ENCODE peak calls at places on chromosome 1, in four cellular contexts. X is NCI-H524, I is endodermal cell, Z is spleen. P is an unnamed sample.

GRCh38 chr1:117093091-117093534 is 28.4 kb downstream of the TRIM45 start:
- DNase-seq in X (peak; percentile 17), I (peak; percentile 59), Z (no peak), P (no peak)

GRCh38 chr1:96409087-96409486 is 312.5 kb upstream of the PTBP2 start:
- DNase-seq in X (no peak), Z (no peak), I (no peak), P (no peak)

GRCh38 chr1:5939268-5940060 is 52.8 kb downstream of the NPHP4 start:
- DNase-seq in Z (no peak), X (no peak), I (no peak), P (no peak)

GRCh38 chr1:83545450-83545849 is 453.5 kb downstream of the TTLL7 start:
- DNase-seq in I (peak; percentile 55), X (no peak), Z (no peak), P (no peak)

GRCh38 chr1:247317702-247318101 is 14.0 kb downstream of the ZNF496 start:
- DNase-seq in X (no peak), Z (no peak), I (no peak), P (no peak)

GRCh38 chr1:55420866-55421265 is 205.7 kb upstream of the USP24 start:
- DNase-seq in Z (no peak), I (no peak), X (peak; percentile 4), P (no peak)

GRCh38 chr1:116194592-116194991 is 83.4 kb downstream of the MAB21L3 start:
- DNase-seq in I (no peak), X (no peak), Z (no peak), P (no peak)

GRCh38 chr1:230071316-230071715 is 4.3 kb downstream of the GALNT2 start:
- DNase-seq in X (no peak), I (peak; percentile 42), Z (no peak), P (no peak)

GRCh38 chr1:218613105-218613504 is 268.0 kb downstream of the TGFB2 start:
- DNase-seq in I (no peak), X (no peak), Z (no peak), P (no peak)

GRCh38 chr1:203478986-203479385 is 3.4 kb downstream of the PRELP start:
- DNase-seq in I (no peak), Z (no peak), X (no peak), P (no peak)

GRCh38 chr1:188672153-188672552 is 1805.5 kb downstream of the BRINP3 start:
- DNase-seq in Z (no peak), I (no peak), X (no peak), P (no peak)

GRCh38 chr1:36516372-36517018 is 33.8 kb upstream of the CSF3R start:
- DNase-seq in I (peak; percentile 85), Z (peak; percentile 90), X (peak; percentile 70), P (peak; percentile 79)

GRCh38 chr1:187551061-187551460 is 722.3 kb downstream of the PLA2G4A start:
- DNase-seq in X (no peak), I (peak; percentile 77), Z (peak; percentile 73), P (no peak)

P was measured in upper lobe of right lung.